ENCODE peak calls at places on chromosomes 6 and 20, in seven cellular contexts. B, Y, G, Q, I, Z and X are unnamed samples.

GRCh38 chr20:35992713-35993335 is 24.4 kb downstream of the CNBD2 start:
- DNase-seq in Y (peak), Z (peak), I (peak), B (peak), Q (peak), G (peak), X (no peak)

GRCh38 chr6:123224077-123224476 is 228.0 kb downstream of the CLVS2 start:
- DNase-seq in Z (no peak), G (no peak), I (no peak), Q (no peak), Y (no peak), B (no peak), X (no peak)

GRCh38 chr6:124131259-124131658 is 327.6 kb downstream of the NKAIN2 start:
- DNase-seq in Q (no peak), Y (no peak), G (no peak), B (peak), Z (no peak), I (no peak), X (no peak)

GRCh38 chr20:64167676-64168075 is 3.4 kb downstream of the MYT1 start:
- DNase-seq in I (no peak), B (no peak), G (no peak), Y (no peak), Z (no peak), Q (no peak), X (no peak)

GRCh38 chr6:53373638-53374037 is 24.9 kb upstream of the ELOVL5 start:
- DNase-seq in G (no peak), I (no peak), B (no peak), Z (no peak), Q (no peak), Y (no peak), X (no peak)

GRCh38 chr6:152301021-152301805 is 335.9 kb downstream of the SYNE1 start:
- DNase-seq in B (no peak), Q (no peak), Y (no peak), G (no peak), Z (no peak), I (peak), X (no peak)

GRCh38 chr6:56820060-56820459 is 134.8 kb upstream of the BEND6 start:
- DNase-seq in Y (no peak), Z (no peak), B (no peak), G (no peak), Q (no peak), I (no peak), X (no peak)

GRCh38 chr6:97437087-97437486 is 154.1 kb upstream of the MMS22L start:
- DNase-seq in I (peak), B (no peak), Z (peak), Y (no peak), G (peak), Q (peak), X (no peak)

GRCh38 chr6:47736083-47736700 is 37.8 kb downstream of the ADGRF4 start:
- DNase-seq in Z (no peak), G (no peak), Y (no peak), I (no peak), B (no peak), Q (no peak), X (no peak)

GRCh38 chr6:145214570-145214969 is 520.8 kb downstream of the EPM2A start:
- DNase-seq in Y (no peak), Q (peak), I (peak), G (peak), Z (peak), B (peak), X (no peak)

GRCh38 chr6:44169886-44170570 is 11.4 kb downstream of the CAPN11 start:
- DNase-seq in B (no peak), G (no peak), Z (no peak), I (no peak), Y (no peak), Q (no peak), X (no peak)

GRCh38 chr6:53302678-53303360 is 45.9 kb downstream of the ELOVL5 start:
- DNase-seq in I (peak), B (no peak), Z (peak), Q (no peak), G (peak), Y (no peak), X (no peak)

GRCh38 chr6:144215402-144215931 is 65.2 kb downstream of the STX11 start:
- DNase-seq in B (no peak), Q (no peak), Z (no peak), G (no peak), I (no peak), Y (peak), X (no peak)

GRCh38 chr20:36836591-36837329 is 39.2 kb upstream of the TLDC2 start:
- DNase-seq in Q (peak), B (peak), I (peak), G (peak), Y (peak), Z (peak), X (no peak)

GRCh38 chr6:33740794-33741193 is 5.9 kb downstream of the IP6K3 start:
- DNase-seq in Z (no peak), G (no peak), I (no peak), Q (no peak), Y (no peak), B (no peak), X (no peak)

GRCh38 chr6:7106752-7107577 is 796 bp upstream of the RREB1 start:
- DNase-seq in G (no peak), Q (peak), I (peak), Z (peak), B (peak), Y (peak), X (no peak)

GRCh38 chr6:169898788-169899480 is 147.5 kb downstream of the ERMARD start:
- DNase-seq in G (no peak), B (no peak), Q (no peak), Z (no peak), Y (no peak), I (no peak), X (no peak)

GRCh38 chr20:41138527-41139226 is 1.3 kb downstream of the PLCG1 start:
- DNase-seq in B (no peak), Q (peak), I (no peak), Y (no peak), Z (peak), G (peak), X (no peak)

DNA sequence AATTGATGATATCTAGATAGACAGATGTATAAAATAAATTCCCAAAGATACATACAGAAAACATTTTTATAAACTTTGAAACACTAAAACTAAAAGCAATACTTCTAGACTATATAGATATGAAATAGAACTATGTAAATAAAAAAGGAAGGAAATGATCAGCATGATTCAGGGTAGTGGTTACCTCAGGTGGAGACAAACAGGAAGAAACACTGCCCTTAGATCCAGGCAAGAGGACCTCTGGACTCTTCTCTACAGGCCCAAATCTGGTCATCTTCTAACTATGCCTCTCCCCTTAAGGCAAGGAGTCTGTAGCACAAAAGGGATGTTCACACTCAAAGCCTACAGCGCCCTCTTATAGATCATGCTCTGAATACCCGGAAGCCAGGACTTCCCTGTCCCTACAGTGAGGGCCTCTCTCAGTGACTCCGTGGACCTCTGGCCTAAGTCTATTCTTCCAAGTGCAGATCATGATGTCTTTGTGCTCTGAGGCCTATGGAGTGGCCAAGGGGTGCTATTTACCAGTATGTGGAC is 30.4 kb upstream of the HIVEP2 start:
- DNase-seq in G (no peak), Z (peak), I (no peak), Q (no peak), B (no peak), Y (no peak), X (no peak)
- TF ChIP-seq CTCF in G (no peak), Z (peak), I (no peak), Q (no peak), B (no peak), Y (no peak), X (no peak)

GRCh38 chr20:5932796-5933195 is 17.5 kb downstream of the TRMT6 start:
- DNase-seq in Q (no peak), Z (no peak), Y (no peak), I (no peak), G (no peak), B (no peak), X (no peak)

GRCh38 chr20:5938456-5939029 is 11.8 kb downstream of the TRMT6 start:
- DNase-seq in G (no peak), Y (no peak), Q (no peak), B (no peak), Z (no peak), I (no peak), X (no peak)

GRCh38 chr20:5931411-5931810 is 18.9 kb downstream of the TRMT6 start:
- DNase-seq in B (no peak), I (no peak), Q (no peak), Z (no peak), G (no peak), Y (no peak), X (peak)

GRCh38 chr20:5935384-5935783 is 14.9 kb downstream of the TRMT6 start:
- DNase-seq in Y (no peak), Q (no peak), Z (no peak), I (no peak), B (no peak), G (no peak), X (no peak)

GRCh38 chr20:5933802-5934436 is 16.4 kb downstream of the TRMT6 start:
- DNase-seq in Q (peak), G (no peak), B (peak), Y (no peak), Z (peak), I (peak), X (no peak)
- TF ChIP-seq CTCF in Q (peak), G (no peak), B (no peak), Y (no peak), Z (peak), I (peak), X (no peak)

GRCh38 chr20:62352402-62353288 is 14.5 kb downstream of the LAMA5 start:
- DNase-seq in Q (no peak), Z (no peak), I (no peak), B (no peak), Y (no peak), G (no peak), X (no peak)
- TF ChIP-seq CTCF in Q (no peak), Z (no peak), I (no peak), B (no peak), Y (no peak), G (no peak), X (peak)

DNA sequence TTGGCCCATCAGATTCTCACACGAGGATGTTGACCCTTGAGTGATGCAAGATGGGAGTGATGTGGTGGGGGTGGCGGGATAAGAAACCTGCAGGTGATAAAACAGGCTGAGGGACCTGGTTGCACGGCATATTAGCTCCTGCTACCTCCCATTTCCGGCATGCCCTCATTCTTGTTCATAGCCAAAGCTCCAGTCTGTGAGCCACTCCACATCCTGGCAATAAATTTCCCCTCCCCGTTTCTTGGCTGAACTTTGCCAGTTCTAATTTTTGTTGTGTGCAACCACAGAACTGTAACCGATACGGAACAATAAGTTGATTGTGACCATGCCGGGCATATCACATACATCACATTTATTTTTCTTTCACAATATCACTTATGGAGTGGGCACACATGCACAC is 41.6 kb upstream of the NFATC2 start:
- DNase-seq in G (no peak), I (no peak), Z (no peak), Q (no peak), Y (no peak), B (no peak), X (no peak)
- TF ChIP-seq CTCF in G (no peak), I (no peak), Z (no peak), Q (no peak), Y (no peak), B (no peak), X (no peak)

DNA sequence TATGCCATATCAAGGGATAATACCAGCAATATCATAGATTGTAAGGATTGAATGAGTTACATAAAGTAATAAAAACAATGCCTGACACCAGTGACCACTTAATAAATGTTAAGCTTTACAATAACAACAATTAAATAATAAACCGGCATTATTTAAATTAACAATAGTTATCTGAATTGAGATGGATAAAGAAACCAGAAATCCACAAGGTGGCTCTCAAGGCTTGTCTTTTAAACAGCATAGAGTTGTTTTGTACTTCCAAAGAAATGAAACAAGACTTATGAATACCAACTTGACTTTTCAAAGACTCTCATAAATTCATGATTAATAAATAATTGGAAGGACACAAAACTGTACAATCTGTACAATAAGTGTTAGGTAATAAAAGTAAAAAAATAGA is 203.1 kb downstream of the ASCC3 start:
- DNase-seq in Q (no peak), Z (no peak), G (no peak), B (no peak), I (no peak), Y (no peak), X (no peak)
- TF ChIP-seq CTCF in Q (peak), Z (no peak), G (no peak), B (no peak), I (peak), Y (no peak), X (peak)

DNA sequence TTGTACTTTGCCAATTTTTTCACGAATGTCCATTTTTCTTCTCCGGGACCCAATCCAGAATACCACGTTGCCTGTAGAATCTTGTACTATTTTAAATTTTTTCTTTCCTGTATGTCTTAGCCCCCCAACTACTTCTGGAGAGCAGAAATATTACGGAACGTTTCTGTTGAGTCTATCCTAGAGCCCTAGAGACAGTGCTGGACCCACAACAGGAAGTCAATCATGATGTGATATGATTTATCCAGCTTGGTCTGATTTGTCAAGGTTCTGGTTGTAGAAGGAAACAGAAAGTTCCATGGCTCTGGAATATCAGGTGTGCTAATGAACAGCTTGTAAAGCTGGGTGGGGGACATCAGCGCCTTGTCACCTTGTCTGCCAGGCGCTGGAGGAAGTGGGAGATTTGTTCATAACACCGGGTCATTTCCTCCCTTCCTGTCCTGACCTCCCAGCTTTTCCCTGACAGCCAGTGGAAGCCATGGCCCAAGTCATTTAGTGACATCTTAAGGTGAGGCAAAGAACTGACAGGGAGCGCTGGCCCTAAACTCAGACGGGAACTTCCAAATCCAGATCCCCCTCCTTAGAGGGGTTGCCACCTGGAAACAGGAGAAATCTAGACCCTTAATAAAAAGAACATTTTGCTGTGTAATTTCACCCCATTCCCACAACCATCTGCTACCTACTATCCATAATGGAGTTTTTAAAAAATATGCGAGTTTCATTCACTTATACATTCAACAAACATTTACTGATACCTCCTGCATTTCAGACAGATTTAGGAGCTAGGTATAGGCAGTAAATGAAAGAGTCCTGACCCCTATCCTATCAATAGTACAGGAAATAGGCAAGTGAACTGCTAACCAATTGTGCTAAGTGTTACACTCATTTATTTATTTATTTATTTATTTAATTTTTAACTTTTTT is 130.5 kb downstream of the ZFP64 start:
- DNase-seq in G (peak), Z (peak), I (peak), Q (peak), B (peak), Y (no peak), X (no peak)
- TF ChIP-seq CTCF in G (peak), Z (peak), I (peak), Q (peak), B (peak), Y (no peak), X (no peak)